ENCODE peak calls at places on chromosomes 13 and 19, in seven cellular contexts. One of them, this sample, is unnamed. For H3K4me1, the result is how much of the 10 kb centered on the place peaks cover.

GRCh38 chr13:19587635-19588300 is 26.4 kb upstream of the TPTE2 start:
- DNase-seq in ovary: no peak
- DNase-seq in CD4-positive, CD25-positive, alpha-beta regulatory T cell: peak
- DNase-seq in body of pancreas: no peak
- DNase-seq in heart left ventricle: no peak
- DNase-seq in effector memory CD4-positive, alpha-beta T cell: no peak
- DNase-seq in heart right ventricle: peak
- DNase-seq in this sample: peak

GRCh38 chr13:102195566-102196462 is 206.0 kb downstream of the FGF14 start:
- DNase-seq in ovary: no peak
- DNase-seq in CD4-positive, CD25-positive, alpha-beta regulatory T cell: no peak
- DNase-seq in body of pancreas: no peak
- DNase-seq in heart left ventricle: no peak
- DNase-seq in effector memory CD4-positive, alpha-beta T cell: no peak
- DNase-seq in heart right ventricle: no peak
- DNase-seq in this sample: no peak

GRCh38 chr13:24071423-24072075 is 89.0 kb upstream of the SPATA13 start:
- DNase-seq in ovary: no peak
- DNase-seq in CD4-positive, CD25-positive, alpha-beta regulatory T cell: no peak
- DNase-seq in body of pancreas: no peak
- DNase-seq in heart left ventricle: no peak
- DNase-seq in effector memory CD4-positive, alpha-beta T cell: no peak
- DNase-seq in heart right ventricle: no peak
- DNase-seq in this sample: peak

GRCh38 chr13:39970177-39970846 is 314.9 kb downstream of the COG6 start:
- DNase-seq in ovary: no peak
- DNase-seq in CD4-positive, CD25-positive, alpha-beta regulatory T cell: no peak
- DNase-seq in body of pancreas: no peak
- DNase-seq in heart left ventricle: no peak
- DNase-seq in effector memory CD4-positive, alpha-beta T cell: no peak
- DNase-seq in heart right ventricle: no peak
- DNase-seq in this sample: no peak

GRCh38 chr13:42259515-42259914 is 12.4 kb upstream of the AKAP11 start:
- DNase-seq in ovary: no peak
- DNase-seq in CD4-positive, CD25-positive, alpha-beta regulatory T cell: peak
- DNase-seq in body of pancreas: no peak
- DNase-seq in heart left ventricle: no peak
- DNase-seq in effector memory CD4-positive, alpha-beta T cell: no peak
- DNase-seq in heart right ventricle: no peak
- DNase-seq in this sample: no peak

GRCh38 chr19:44803442-44804428 is 5.2 kb upstream of the BCAM start:
- DNase-seq in ovary: no peak
- DNase-seq in CD4-positive, CD25-positive, alpha-beta regulatory T cell: no peak
- DNase-seq in body of pancreas: no peak
- DNase-seq in heart left ventricle: no peak
- DNase-seq in effector memory CD4-positive, alpha-beta T cell: no peak
- DNase-seq in heart right ventricle: no peak
- DNase-seq in this sample: no peak

GRCh38 chr19:19356901-19357566 is 36.4 kb downstream of the MAU2 start:
- DNase-seq in ovary: no peak
- DNase-seq in CD4-positive, CD25-positive, alpha-beta regulatory T cell: no peak
- DNase-seq in body of pancreas: no peak
- DNase-seq in heart left ventricle: no peak
- DNase-seq in effector memory CD4-positive, alpha-beta T cell: no peak
- DNase-seq in heart right ventricle: no peak
- DNase-seq in this sample: no peak

GRCh38 chr13:101730420-101731000 is 278.0 kb downstream of the ITGBL1 start:
- DNase-seq in ovary: no peak
- DNase-seq in CD4-positive, CD25-positive, alpha-beta regulatory T cell: no peak
- DNase-seq in body of pancreas: no peak
- DNase-seq in heart left ventricle: no peak
- DNase-seq in effector memory CD4-positive, alpha-beta T cell: no peak
- DNase-seq in heart right ventricle: no peak
- DNase-seq in this sample: no peak

GRCh38 chr19:37074111-37074510 is 4.1 kb upstream of the ZNF420 start:
- DNase-seq in ovary: no peak
- DNase-seq in CD4-positive, CD25-positive, alpha-beta regulatory T cell: no peak
- DNase-seq in body of pancreas: no peak
- DNase-seq in heart left ventricle: no peak
- DNase-seq in effector memory CD4-positive, alpha-beta T cell: no peak
- DNase-seq in heart right ventricle: no peak
- DNase-seq in this sample: no peak

GRCh38 chr19:3576696-3577443 is 4.1 kb downstream of the HMG20B start:
- DNase-seq in ovary: peak
- DNase-seq in CD4-positive, CD25-positive, alpha-beta regulatory T cell: no peak
- DNase-seq in body of pancreas: no peak
- DNase-seq in heart left ventricle: peak
- DNase-seq in effector memory CD4-positive, alpha-beta T cell: no peak
- DNase-seq in heart right ventricle: peak
- DNase-seq in this sample: no peak

GRCh38 chr19:10096615-10096963 is 5.9 kb downstream of the ANGPTL6 start:
- DNase-seq in ovary: no peak
- DNase-seq in CD4-positive, CD25-positive, alpha-beta regulatory T cell: no peak
- DNase-seq in body of pancreas: peak
- DNase-seq in heart left ventricle: peak
- DNase-seq in effector memory CD4-positive, alpha-beta T cell: no peak
- DNase-seq in heart right ventricle: no peak
- DNase-seq in this sample: no peak

GRCh38 chr13:48431431-48431830 is 18.5 kb upstream of the LPAR6 start:
- DNase-seq in ovary: no peak
- DNase-seq in CD4-positive, CD25-positive, alpha-beta regulatory T cell: no peak
- DNase-seq in body of pancreas: no peak
- DNase-seq in heart left ventricle: no peak
- DNase-seq in effector memory CD4-positive, alpha-beta T cell: no peak
- DNase-seq in heart right ventricle: no peak
- DNase-seq in this sample: no peak

GRCh38 chr13:77898097-77898496 is 20.5 kb downstream of the EDNRB start:
- DNase-seq in ovary: no peak
- DNase-seq in CD4-positive, CD25-positive, alpha-beta regulatory T cell: no peak
- DNase-seq in body of pancreas: no peak
- DNase-seq in heart left ventricle: no peak
- DNase-seq in effector memory CD4-positive, alpha-beta T cell: no peak
- DNase-seq in heart right ventricle: no peak
- DNase-seq in this sample: no peak

GRCh38 chr13:101959016-101959415 is 442.8 kb downstream of the FGF14 start:
- DNase-seq in ovary: no peak
- DNase-seq in CD4-positive, CD25-positive, alpha-beta regulatory T cell: no peak
- DNase-seq in body of pancreas: no peak
- DNase-seq in heart left ventricle: no peak
- DNase-seq in effector memory CD4-positive, alpha-beta T cell: no peak
- DNase-seq in heart right ventricle: no peak
- DNase-seq in this sample: no peak

GRCh38 chr19:8308891-8309291 is 733 bp upstream of the CD320 start:
- DNase-seq in ovary: peak
- DNase-seq in CD4-positive, CD25-positive, alpha-beta regulatory T cell: no peak
- DNase-seq in body of pancreas: peak
- DNase-seq in heart left ventricle: peak
- DNase-seq in effector memory CD4-positive, alpha-beta T cell: no peak
- DNase-seq in heart right ventricle: peak
- DNase-seq in this sample: peak

GRCh38 chr19:13964776-13965175 is 12.5 kb downstream of the DCAF15 start:
- DNase-seq in ovary: no peak
- DNase-seq in CD4-positive, CD25-positive, alpha-beta regulatory T cell: no peak
- DNase-seq in body of pancreas: no peak
- DNase-seq in heart left ventricle: no peak
- DNase-seq in effector memory CD4-positive, alpha-beta T cell: no peak
- DNase-seq in heart right ventricle: no peak
- DNase-seq in this sample: peak

GRCh38 chr13:62049992-62050391 is 634.3 kb upstream of the PCDH20 start:
- DNase-seq in ovary: no peak
- DNase-seq in CD4-positive, CD25-positive, alpha-beta regulatory T cell: no peak
- DNase-seq in body of pancreas: no peak
- DNase-seq in heart left ventricle: no peak
- DNase-seq in effector memory CD4-positive, alpha-beta T cell: no peak
- DNase-seq in heart right ventricle: no peak
- DNase-seq in this sample: no peak

GRCh38 chr13:37531054-37531453 is 67.5 kb downstream of the POSTN start:
- DNase-seq in ovary: no peak
- DNase-seq in CD4-positive, CD25-positive, alpha-beta regulatory T cell: no peak
- DNase-seq in body of pancreas: no peak
- DNase-seq in heart left ventricle: no peak
- DNase-seq in effector memory CD4-positive, alpha-beta T cell: no peak
- DNase-seq in heart right ventricle: no peak
- DNase-seq in this sample: no peak

GRCh38 chr13:78265098-78265497 is 338.3 kb downstream of the POU4F1 start:
- DNase-seq in ovary: no peak
- DNase-seq in CD4-positive, CD25-positive, alpha-beta regulatory T cell: no peak
- DNase-seq in body of pancreas: no peak
- DNase-seq in heart left ventricle: no peak
- DNase-seq in effector memory CD4-positive, alpha-beta T cell: no peak
- DNase-seq in heart right ventricle: no peak
- DNase-seq in this sample: no peak

GRCh38 chr19:15374796-15375440 is 4.7 kb downstream of the AKAP8 start:
- DNase-seq in ovary: peak
- DNase-seq in CD4-positive, CD25-positive, alpha-beta regulatory T cell: no peak
- DNase-seq in body of pancreas: no peak
- DNase-seq in heart left ventricle: peak
- DNase-seq in effector memory CD4-positive, alpha-beta T cell: no peak
- DNase-seq in heart right ventricle: peak
- DNase-seq in this sample: no peak

DNA sequence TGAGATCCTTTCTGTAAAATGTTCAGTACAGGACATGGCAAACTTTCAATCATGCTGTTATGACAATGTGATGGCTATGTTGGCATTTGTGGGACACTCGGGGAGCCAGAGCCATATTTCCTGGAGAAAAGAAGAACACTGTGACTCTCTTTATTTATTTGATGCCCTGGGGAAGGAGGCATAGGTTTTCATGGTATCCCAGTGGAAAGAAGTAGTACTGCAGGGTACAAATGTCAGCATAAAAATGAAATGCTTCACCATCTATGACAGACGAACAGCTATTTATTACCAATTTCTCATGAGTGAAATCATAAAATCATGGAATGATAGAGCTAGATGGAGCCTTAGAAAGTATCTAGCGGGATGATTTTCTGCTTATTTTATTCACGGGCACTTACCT is 217.1 kb downstream of the COL4A1 start:
- DNase-seq in ovary: no peak
- DNase-seq in CD4-positive, CD25-positive, alpha-beta regulatory T cell: no peak
- DNase-seq in body of pancreas: no peak
- DNase-seq in heart left ventricle: no peak
- DNase-seq in effector memory CD4-positive, alpha-beta T cell: no peak
- DNase-seq in heart right ventricle: no peak
- DNase-seq in this sample: no peak
- H3K4me1 ChIP-seq in ovary: under half
- H3K4me1 ChIP-seq in CD4-positive, CD25-positive, alpha-beta regulatory T cell: under half
- H3K4me1 ChIP-seq in body of pancreas: under half
- H3K4me1 ChIP-seq in heart left ventricle: under half
- H3K4me1 ChIP-seq in effector memory CD4-positive, alpha-beta T cell: under half
- H3K4me1 ChIP-seq in heart right ventricle: under half
- H3K4me1 ChIP-seq in this sample: under half

DNA sequence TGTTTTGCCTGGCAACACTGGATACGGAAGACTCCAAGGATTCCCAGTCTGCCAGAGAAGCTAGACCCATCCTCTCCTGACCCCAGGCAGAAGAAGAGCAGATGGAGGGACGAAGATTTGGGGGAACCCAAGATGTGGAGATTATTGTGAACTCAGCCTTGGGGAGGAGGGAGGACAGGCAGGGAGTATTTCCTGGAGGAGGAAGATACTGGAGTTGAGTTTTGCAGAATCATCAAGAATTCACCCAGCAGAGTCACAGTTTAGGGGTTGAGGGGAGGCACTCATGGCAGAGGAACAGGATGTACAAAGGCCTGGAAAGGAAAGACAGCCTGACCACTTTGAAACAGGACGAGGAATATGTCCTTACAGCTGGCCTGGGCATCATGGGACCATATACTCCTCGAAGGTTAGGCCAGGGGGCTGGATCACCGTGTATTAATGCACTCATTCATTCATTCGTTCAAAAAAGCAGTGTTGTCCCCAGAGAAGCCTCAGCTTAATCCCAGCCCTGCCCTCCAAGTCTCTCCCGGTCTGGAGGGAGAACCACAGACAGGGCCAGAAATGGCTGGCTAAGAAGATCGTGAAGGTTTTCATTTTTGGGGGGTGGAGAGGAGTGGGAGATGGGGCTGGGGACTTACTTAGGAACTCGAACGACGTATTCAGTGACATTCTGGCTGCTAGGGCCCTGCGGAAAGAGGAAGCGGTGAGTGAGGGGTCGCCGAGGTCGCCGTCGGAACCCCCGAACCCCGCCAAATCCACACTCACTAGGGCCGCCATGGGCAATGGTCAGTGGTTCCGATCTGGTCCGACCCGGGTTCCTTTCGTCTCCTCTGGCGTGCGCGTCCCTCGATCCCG is 518 bp downstream of the GTF2F1 start:
- DNase-seq in ovary: no peak
- DNase-seq in CD4-positive, CD25-positive, alpha-beta regulatory T cell: no peak
- DNase-seq in body of pancreas: no peak
- DNase-seq in heart left ventricle: no peak
- DNase-seq in effector memory CD4-positive, alpha-beta T cell: no peak
- DNase-seq in heart right ventricle: no peak
- DNase-seq in this sample: no peak
- H3K4me3 ChIP-seq in ovary: peak
- H3K4me3 ChIP-seq in CD4-positive, CD25-positive, alpha-beta regulatory T cell: peak
- H3K4me3 ChIP-seq in body of pancreas: peak
- H3K4me3 ChIP-seq in heart left ventricle: peak
- H3K4me3 ChIP-seq in effector memory CD4-positive, alpha-beta T cell: peak
- H3K4me3 ChIP-seq in heart right ventricle: peak
- H3K4me3 ChIP-seq in this sample: peak

GRCh38 chr13:63198076-63198475 is 1782.4 kb upstream of the PCDH20 start:
- DNase-seq in ovary: no peak
- DNase-seq in CD4-positive, CD25-positive, alpha-beta regulatory T cell: no peak
- DNase-seq in body of pancreas: no peak
- DNase-seq in heart left ventricle: no peak
- DNase-seq in effector memory CD4-positive, alpha-beta T cell: no peak
- DNase-seq in heart right ventricle: no peak
- DNase-seq in this sample: no peak
- H3K4me1 ChIP-seq in ovary: under half
- H3K4me1 ChIP-seq in CD4-positive, CD25-positive, alpha-beta regulatory T cell: under half
- H3K4me1 ChIP-seq in body of pancreas: under half
- H3K4me1 ChIP-seq in heart left ventricle: under half
- H3K4me1 ChIP-seq in effector memory CD4-positive, alpha-beta T cell: under half
- H3K4me1 ChIP-seq in heart right ventricle: under half
- H3K4me1 ChIP-seq in this sample: under half

DNA sequence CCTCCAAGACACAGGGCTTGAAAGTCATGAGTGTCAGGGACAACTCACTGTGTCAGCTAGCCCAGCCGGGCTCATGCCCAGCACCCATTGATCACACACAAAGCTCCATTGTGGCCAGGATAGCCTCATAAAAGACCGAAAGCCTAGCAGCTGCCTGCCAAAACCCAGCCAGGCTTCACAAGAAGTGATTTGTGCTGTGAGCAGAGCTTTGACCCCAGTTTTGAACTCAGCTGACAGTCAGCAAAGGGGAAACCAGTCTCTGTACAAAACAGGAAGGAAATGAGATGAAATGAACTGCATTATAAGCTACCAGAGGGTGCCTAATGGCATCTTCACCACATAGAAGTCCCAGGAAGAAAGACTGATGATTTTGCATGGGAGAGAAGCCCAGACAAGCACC is 2.9 kb upstream of the RUBCNL start:
- DNase-seq in ovary: no peak
- DNase-seq in CD4-positive, CD25-positive, alpha-beta regulatory T cell: peak
- DNase-seq in body of pancreas: peak
- DNase-seq in heart left ventricle: peak
- DNase-seq in effector memory CD4-positive, alpha-beta T cell: no peak
- DNase-seq in heart right ventricle: no peak
- DNase-seq in this sample: no peak
- H3K4me3 ChIP-seq in ovary: no peak
- H3K4me3 ChIP-seq in CD4-positive, CD25-positive, alpha-beta regulatory T cell: no peak
- H3K4me3 ChIP-seq in body of pancreas: no peak
- H3K4me3 ChIP-seq in heart left ventricle: no peak
- H3K4me3 ChIP-seq in effector memory CD4-positive, alpha-beta T cell: no peak
- H3K4me3 ChIP-seq in heart right ventricle: no peak
- H3K4me3 ChIP-seq in this sample: no peak